ENCODE peak calls at places on chromosome 3, in five cellular contexts. J is NT2/D1, K is HepG2, C is GM12878, D is H1. G is an unnamed sample.
A peak's percentile ranks its signal among the peaks of the same experiment; 100 is the strongest.

GRCh38 chr3:100609305-100609704 is at the start of gene ADGRG7:
- DNase-seq in K (no peak), C (no peak), J (no peak), D (no peak), G (no peak)

GRCh38 chr3:189563841-189564563 is 67.2 kb upstream of the TP63 start:
- DNase-seq in C (peak; percentile 82), D (no peak), J (no peak), K (no peak), G (no peak)

GRCh38 chr3:139774570-139775302 is 97.0 kb upstream of the NMNAT3 start:
- DNase-seq in C (no peak), K (no peak), D (no peak), J (peak; percentile 74), G (peak; percentile 18)

GRCh38 chr3:42680256-42680655 is 5.1 kb upstream of the KLHL40 start:
- DNase-seq in K (no peak), J (no peak), D (no peak), C (no peak), G (no peak)

GRCh38 chr3:158539414-158540014 is 31.5 kb upstream of the MLF1 start:
- DNase-seq in J (peak; percentile 36), C (no peak), K (peak; percentile 46), D (no peak), G (peak; percentile 21)

GRCh38 chr3:86051058-86051457 is 939.9 kb downstream of the VGLL3 start:
- DNase-seq in J (no peak), C (no peak), K (peak; percentile 13), D (no peak), G (no peak)

GRCh38 chr3:27666277-27666676 is 55.8 kb downstream of the EOMES start:
- DNase-seq in D (no peak), K (no peak), J (peak; percentile 63), C (no peak), G (no peak)

GRCh38 chr3:38549957-38550840 is 54.1 kb downstream of the EXOG start:
- DNase-seq in D (no peak), J (no peak), C (no peak), K (no peak), G (no peak)

GRCh38 chr3:39456159-39456558 is 11.3 kb upstream of the MOBP start:
- DNase-seq in C (no peak), D (no peak), K (no peak), J (no peak), G (no peak)

GRCh38 chr3:105062853-105063252 is 303.9 kb upstream of the ALCAM start:
- DNase-seq in K (no peak), J (no peak), C (no peak), D (no peak), G (no peak)

GRCh38 chr3:16181361-16181760 is 6.9 kb downstream of the GALNT15 start:
- DNase-seq in K (no peak), D (no peak), J (no peak), C (no peak), G (no peak)

GRCh38 chr3:141368062-141368924 is at the start of gene ZBTB38:
- DNase-seq in K (peak; percentile 97), C (no peak), D (peak; percentile 73), J (peak; percentile 86), G (peak; percentile 37)

GRCh38 chr3:45776611-45777010 is 19.7 kb downstream of the SLC6A20 start:
- DNase-seq in C (no peak), J (peak; percentile 25), K (no peak), D (no peak), G (no peak)

GRCh38 chr3:162601101-162601670 is 1104.6 kb downstream of the OTOL1 start:
- DNase-seq in K (peak; percentile 9), D (no peak), J (no peak), C (no peak), G (no peak)

GRCh38 chr3:131048030-131048429 is 21.4 kb downstream of the NEK11 start:
- DNase-seq in K (no peak), J (no peak), C (no peak), D (no peak), G (no peak)

GRCh38 chr3:31105438-31106077 is 211.1 kb upstream of the GADL1 start:
- DNase-seq in J (no peak), K (no peak), C (no peak), D (no peak), G (no peak)

GRCh38 chr3:110479676-110480075 is 591.9 kb upstream of the NECTIN3 start:
- DNase-seq in K (no peak), J (no peak), C (no peak), D (no peak), G (no peak)

GRCh38 chr3:12395349-12396012 is 88.8 kb upstream of the TSEN2 start:
- DNase-seq in K (no peak), C (peak; percentile 53), J (no peak), D (no peak), G (no peak)

DNA sequence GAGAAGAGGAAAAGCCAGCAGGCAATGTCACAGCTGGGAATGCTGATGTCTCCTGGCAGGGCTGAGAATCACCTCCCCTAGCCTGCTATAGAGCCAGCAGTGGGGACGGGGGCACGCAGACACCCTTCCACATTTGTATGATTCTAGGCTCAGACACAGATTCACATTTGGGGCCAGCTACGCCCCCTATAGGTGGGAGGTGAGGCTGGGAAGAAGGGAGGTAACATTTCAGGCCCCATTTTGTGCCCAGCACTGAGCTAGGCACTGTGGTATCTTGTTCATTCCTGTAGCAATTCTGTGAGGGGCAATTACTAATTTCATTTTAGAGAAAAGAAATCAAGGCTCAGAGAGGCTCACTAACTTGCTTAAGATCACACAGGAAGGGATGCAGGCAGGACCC is 15.9 kb upstream of the ACAD9 start:
- DNase-seq in C (no peak), J (no peak), D (no peak), K (no peak), G (no peak)
- TF ChIP-seq SUZ12 in C (no peak), J (no peak), D (no peak), K (no peak), G (no peak)

GRCh38 chr3:94159062-94159726 is 96.3 kb downstream of the NSUN3 start:
- DNase-seq in D (no peak), K (peak; percentile 2), C (no peak), J (no peak), G (peak; percentile 49)

GRCh38 chr3:94167796-94168195 is 104.9 kb downstream of the NSUN3 start:
- DNase-seq in D (no peak), J (no peak), K (no peak), C (no peak), G (no peak)

GRCh38 chr3:94158461-94158860 is 95.6 kb downstream of the NSUN3 start:
- DNase-seq in K (no peak), C (no peak), J (no peak), D (no peak), G (no peak)

GRCh38 chr3:94162700-94163099 is 99.8 kb downstream of the NSUN3 start:
- DNase-seq in J (no peak), D (no peak), K (peak; percentile 13), C (no peak), G (no peak)
- TF ChIP-seq SUZ12 in J (no peak), D (no peak), K (no peak), C (no peak), G (no peak)

GRCh38 chr3:10995871-10996270 is 3.3 kb downstream of the SLC6A1 start:
- DNase-seq in D (no peak), J (no peak), K (no peak), C (no peak), G (no peak)

GRCh38 chr3:10999516-10999915 is 7.0 kb downstream of the SLC6A1 start:
- DNase-seq in D (no peak), J (no peak), C (no peak), K (no peak), G (no peak)

GRCh38 chr3:10996345-10997050 is 4.0 kb downstream of the SLC6A1 start:
- DNase-seq in J (no peak), C (no peak), K (no peak), D (no peak), G (no peak)

GRCh38 chr3:10998542-10998941 is 6.0 kb downstream of the SLC6A1 start:
- DNase-seq in K (no peak), J (no peak), D (no peak), C (no peak), G (no peak)

DNA sequence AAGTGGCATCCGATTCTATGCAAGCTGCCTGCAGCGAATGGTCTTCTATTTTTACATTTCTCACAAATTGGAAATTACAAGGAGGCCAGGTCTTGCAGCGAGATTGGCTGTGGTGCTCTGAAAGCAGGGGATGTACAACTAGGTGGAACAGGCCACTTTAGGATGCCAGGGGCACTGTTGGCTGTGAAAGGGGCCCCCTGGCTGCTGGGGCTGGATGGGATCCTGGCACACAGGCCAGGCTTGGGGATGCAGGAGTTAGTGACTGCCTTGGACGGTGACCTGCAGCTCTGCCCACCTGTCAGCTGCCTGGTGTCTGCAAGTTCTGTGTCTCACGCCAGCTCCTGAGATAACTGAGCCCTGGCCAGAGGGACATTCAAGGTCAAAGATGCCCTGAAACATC is 4.6 kb downstream of the SLC6A1 start:
- DNase-seq in D (no peak), C (no peak), K (no peak), J (no peak), G (no peak)
- TF ChIP-seq SUZ12 in D (no peak), C (no peak), K (no peak), J (no peak), G (no peak)

GRCh38 chr3:150371741-150372254 is 36.3 kb upstream of the TSC22D2 start:
- DNase-seq in D (no peak), J (no peak), C (no peak), K (peak; percentile 85), G (peak; percentile 59)
- TF ChIP-seq SUZ12 in D (no peak), J (no peak), C (no peak), K (no peak), G (no peak)

GRCh38 chr3:186254676-186255665 is 107.1 kb downstream of the DGKG start:
- DNase-seq in J (no peak), C (peak; percentile 68), K (no peak), D (no peak), G (no peak)
- TF ChIP-seq SUZ12 in J (no peak), C (no peak), K (no peak), D (no peak), G (no peak)

GRCh38 chr3:15044311-15044710 is 20.8 kb downstream of the MRPS25 start:
- DNase-seq in D (no peak), C (no peak), J (no peak), K (no peak), G (no peak)
- TF ChIP-seq SUZ12 in D (no peak), C (no peak), J (no peak), K (no peak), G (no peak)

GRCh38 chr3:59836525-59836924 is 786.7 kb upstream of the CFAP20DC start:
- DNase-seq in D (no peak), J (no peak), K (no peak), C (no peak), G (no peak)
- TF ChIP-seq SUZ12 in D (no peak), J (no peak), K (no peak), C (no peak), G (no peak)

GRCh38 chr3:88113311-88114162 is 36.2 kb upstream of the C3orf38 start:
- DNase-seq in C (peak; percentile 35), D (peak; percentile 5), K (peak; percentile 60), J (peak; percentile 58), G (peak; percentile 53)
- TF ChIP-seq SUZ12 in C (no peak), D (no peak), K (no peak), J (no peak), G (no peak)

GRCh38 chr3:168628549-168628948 is 532.8 kb upstream of the GOLIM4 start:
- DNase-seq in C (no peak), J (no peak), D (no peak), K (no peak), G (no peak)
- TF ChIP-seq SUZ12 in C (no peak), J (no peak), D (no peak), K (no peak), G (no peak)

G was measured in HEK293T.